ENCODE peak calls at places on chromosomes 2 and 18, in six cellular contexts. A, G, M, V, I and Q are unnamed samples.

GRCh38 chr2:47008381-47009280 is 93.0 kb upstream of the MCFD2 start:
- DNase-seq in A (no peak), V (peak; percentile 44), M (peak; percentile 71), G (no peak), I (peak; percentile 89), Q (no peak)

GRCh38 chr2:174023591-174024523 is 58.7 kb upstream of the SP3 start:
- DNase-seq in M (peak; percentile 78), G (no peak), V (peak; percentile 65), I (peak; percentile 57), A (peak; percentile 49), Q (peak; percentile 70)

GRCh38 chr2:14790041-14790640 is 157.6 kb downstream of the LRATD1 start:
- DNase-seq in M (no peak), G (no peak), V (peak; percentile 62), I (no peak), A (no peak), Q (no peak)

GRCh38 chr2:1804251-1804855 is 60.0 kb upstream of the PXDN start:
- DNase-seq in G (no peak), M (no peak), V (no peak), I (no peak), A (no peak), Q (no peak)

GRCh38 chr2:241672243-241673188 is 14.1 kb downstream of the DTYMK start:
- DNase-seq in A (no peak), V (no peak), G (no peak), I (no peak), M (no peak), Q (no peak)

GRCh38 chr2:127525692-127526141 is 572 bp downstream of the IWS1 start:
- DNase-seq in A (peak; percentile 41), G (no peak), M (peak; percentile 52), V (peak; percentile 39), I (peak; percentile 50), Q (peak; percentile 13)

GRCh38 chr2:60717691-60718090 is 38.4 kb upstream of the PAPOLG start:
- DNase-seq in I (no peak), A (no peak), G (no peak), V (no peak), M (no peak), Q (no peak)

GRCh38 chr18:76376668-76377358 is 118.2 kb downstream of the ZNF516 start:
- DNase-seq in I (no peak), M (no peak), A (no peak), G (no peak), V (no peak), Q (no peak)

GRCh38 chr2:64262068-64262467 is 117.8 kb upstream of the PELI1 start:
- DNase-seq in V (peak; percentile 85), M (no peak), A (no peak), G (no peak), I (no peak), Q (no peak)

GRCh38 chr2:133574620-133575019 is 6.4 kb upstream of the NCKAP5 start:
- DNase-seq in I (no peak), V (no peak), A (no peak), G (no peak), M (no peak), Q (no peak)

GRCh38 chr2:203808041-203808750 is 59.4 kb upstream of the CTLA4 start:
- DNase-seq in A (peak; percentile 94), M (peak; percentile 97), V (peak; percentile 99), I (peak; percentile 73), G (no peak), Q (no peak)

GRCh38 chr2:58594762-58595161 is 353.6 kb upstream of the FANCL start:
- DNase-seq in G (no peak), A (no peak), I (no peak), V (no peak), M (no peak), Q (no peak)

GRCh38 chr2:215514516-215514915 is 78.6 kb upstream of the FN1 start:
- DNase-seq in A (no peak), I (no peak), V (no peak), M (no peak), G (no peak), Q (no peak)

GRCh38 chr2:191811807-191812602 is 34.9 kb downstream of the CAVIN2 start:
- DNase-seq in I (peak; percentile 72), G (no peak), M (peak; percentile 60), A (peak; percentile 54), V (peak; percentile 73), Q (peak; percentile 43)

GRCh38 chr2:26883971-26884370 is 36.0 kb downstream of the DPYSL5 start:
- DNase-seq in I (no peak), V (no peak), A (no peak), G (no peak), M (no peak), Q (no peak)

GRCh38 chr2:69195706-69196105 is 182.7 kb downstream of the ANTXR1 start:
- DNase-seq in M (no peak), A (no peak), I (no peak), V (no peak), G (no peak), Q (no peak)

GRCh38 chr2:54040250-54040649 is 69.5 kb upstream of the PSME4 start:
- DNase-seq in G (no peak), A (no peak), V (no peak), M (no peak), I (no peak), Q (no peak)

GRCh38 chr2:71299507-71299906 is 32.1 kb upstream of the ZNF638 start:
- DNase-seq in A (no peak), M (peak; percentile 46), I (peak; percentile 31), G (no peak), V (peak; percentile 41), Q (no peak)

GRCh38 chr18:78602430-78602829 is 377.2 kb upstream of the SALL3 start:
- DNase-seq in I (no peak), V (no peak), M (no peak), A (no peak), G (no peak), Q (no peak)

GRCh38 chr2:141271346-141271745 is 859.5 kb downstream of the LRP1B start:
- DNase-seq in A (no peak), I (no peak), V (peak; percentile 3), G (no peak), M (no peak), Q (no peak)

GRCh38 chr2:203623104-203623503 is 83.3 kb upstream of the CD28 start:
- DNase-seq in V (peak; percentile 93), G (no peak), I (peak; percentile 77), A (peak; percentile 80), M (peak; percentile 85), Q (peak; percentile 53)

GRCh38 chr2:63737085-63737701 is 104.5 kb upstream of the UGP2 start:
- DNase-seq in M (no peak), A (no peak), V (peak; percentile 19), I (no peak), G (no peak), Q (no peak)

GRCh38 chr2:241802806-241803318 is 6.1 kb upstream of the NEU4 start:
- DNase-seq in A (no peak), G (no peak), I (no peak), M (no peak), V (no peak), Q (no peak)

GRCh38 chr2:147594038-147594437 is 250.8 kb upstream of the ACVR2A start:
- DNase-seq in I (no peak), V (no peak), M (no peak), G (no peak), A (no peak), Q (no peak)

GRCh38 chr2:226001716-226002115 is 602.2 kb downstream of the NYAP2 start:
- DNase-seq in A (peak; percentile 9), M (peak; percentile 24), G (no peak), V (peak; percentile 49), I (no peak), Q (no peak)

GRCh38 chr2:128779301-128780095 is 460.8 kb upstream of the HS6ST1 start:
- DNase-seq in M (no peak), A (no peak), I (no peak), G (no peak), V (no peak), Q (no peak)

GRCh38 chr2:8312861-8313768 is 368.7 kb upstream of the ID2 start:
- DNase-seq in V (no peak), I (no peak), M (peak; percentile 91), G (no peak), A (peak; percentile 28), Q (no peak)

GRCh38 chr2:171046056-171046560 is 114.6 kb downstream of the TLK1 start:
- DNase-seq in V (no peak), M (no peak), I (no peak), G (no peak), A (no peak), Q (no peak)

GRCh38 chr2:9244985-9245544 is 38.5 kb downstream of the ASAP2 start:
- DNase-seq in V (no peak), I (no peak), G (no peak), M (no peak), A (peak; percentile 32), Q (no peak)

GRCh38 chr18:32548688-32549087 is 78.0 kb upstream of the GAREM1 start:
- DNase-seq in I (no peak), M (no peak), A (no peak), G (no peak), V (peak; percentile 3), Q (no peak)

GRCh38 chr2:105576440-105577241 is 168.1 kb upstream of the NCK2 start:
- DNase-seq in G (no peak), V (peak; percentile 41), I (peak; percentile 27), A (peak; percentile 51), M (peak; percentile 90), Q (peak; percentile 32)

GRCh38 chr2:135162377-135162776 is 110.3 kb downstream of the RAB3GAP1 start:
- DNase-seq in I (no peak), V (no peak), G (no peak), A (no peak), M (no peak), Q (no peak)

GRCh38 chr2:70964596-70965386 is 13.6 kb upstream of the ANKRD53 start:
- DNase-seq in M (peak; percentile 34), G (peak; percentile 72), I (peak; percentile 82), V (peak; percentile 56), A (peak; percentile 75), Q (no peak)

GRCh38 chr2:148561389-148561788 is 83.2 kb upstream of the EPC2 start:
- DNase-seq in I (no peak), V (no peak), G (no peak), M (peak; percentile 47), A (no peak), Q (no peak)

GRCh38 chr2:104914509-104914908 is 60.6 kb downstream of the POU3F3 start:
- DNase-seq in A (no peak), M (no peak), V (no peak), I (no peak), G (no peak), Q (no peak)

GRCh38 chr18:46140173-46140572 is 36.0 kb downstream of the HAUS1 start:
- DNase-seq in I (no peak), M (no peak), G (no peak), V (no peak), A (no peak), Q (no peak)

GRCh38 chr2:3827673-3828575 is 124.5 kb downstream of the DCDC2C start:
- DNase-seq in A (peak; percentile 36), M (no peak), I (no peak), V (no peak), G (no peak), Q (no peak)